ENCODE peak calls at places on chromosomes 5 and 9, in four cellular contexts. L, T, D and Q are unnamed samples.

GRCh38 chr9:134707731-134708671 is 66.4 kb downstream of the COL5A1 start:
- DNase-seq in L (no peak), T (no peak), D (no peak), Q (no peak)

GRCh38 chr9:22037954-22038690 is 29.0 kb upstream of the CDKN2B start:
- DNase-seq in L (no peak), T (no peak), D (no peak), Q (no peak)

GRCh38 chr5:160119905-160120266 is 636 bp upstream of the PWWP2A start:
- DNase-seq in T (no peak), L (no peak), D (no peak), Q (no peak)

GRCh38 chr5:97181856-97182545 is 1.0 kb downstream of the RIOK2 start:
- DNase-seq in L (no peak), T (no peak), D (no peak), Q (no peak)

GRCh38 chr5:177096162-177097015 is 9.7 kb downstream of the FGFR4 start:
- DNase-seq in D (no peak), L (no peak), T (no peak), Q (no peak)

GRCh38 chr5:124670672-124671592 is 75.5 kb downstream of the ZNF608 start:
- DNase-seq in L (no peak), D (no peak), T (no peak), Q (no peak)

GRCh38 chr5:177458122-177458681 is 11.6 kb downstream of the PRR7 start:
- DNase-seq in D (no peak), L (no peak), T (no peak), Q (peak)

GRCh38 chr9:136955943-136956335 is 3.9 kb downstream of the LCN12 start:
- DNase-seq in L (no peak), T (no peak), D (no peak), Q (no peak)

GRCh38 chr9:91771027-91771426 is 179.0 kb downstream of the ROR2 start:
- DNase-seq in L (no peak), D (no peak), T (no peak), Q (no peak)

GRCh38 chr5:156258934-156259333 is 68.0 kb upstream of the SGCD start:
- DNase-seq in L (no peak), D (no peak), T (no peak), Q (no peak)

GRCh38 chr5:72232838-72233237 is 87.2 kb downstream of the MRPS27 start:
- DNase-seq in D (no peak), L (no peak), T (no peak), Q (no peak)

GRCh38 chr9:110224583-110224982 is 16.6 kb upstream of the C9orf152 start:
- DNase-seq in L (no peak), D (no peak), T (no peak), Q (no peak)

GRCh38 chr5:36875789-36876388 is 680 bp upstream of the NIPBL start:
- DNase-seq in D (peak), L (peak), T (no peak), Q (peak)
- TF ChIP-seq POLR2A in D (no peak), L (no peak), T (no peak), Q (peak)

GRCh38 chr5:42419294-42419693 is 3.9 kb upstream of the GHR start:
- DNase-seq in D (no peak), T (no peak), L (no peak), Q (no peak)

GRCh38 chr5:42426036-42426435 is 2.8 kb downstream of the GHR start:
- DNase-seq in D (no peak), L (no peak), T (no peak), Q (no peak)

GRCh38 chr5:42423285-42424152 is at the start of gene GHR:
- DNase-seq in L (peak), D (no peak), T (peak), Q (peak)
- TF ChIP-seq POLR2A in L (no peak), D (no peak), T (no peak), Q (no peak)

GRCh38 chr9:127785023-127785932 is 556 bp upstream of the CDK9 start:
- DNase-seq in T (no peak), L (peak), D (peak), Q (peak)
- TF ChIP-seq POLR2A in T (no peak), L (no peak), D (no peak), Q (no peak)

GRCh38 chr5:151703780-151704179 is 17.1 kb upstream of the SPARC start:
- DNase-seq in D (no peak), T (no peak), L (no peak), Q (no peak)

GRCh38 chr5:151708126-151708525 is 21.4 kb upstream of the SPARC start:
- DNase-seq in D (no peak), T (no peak), L (no peak), Q (no peak)

GRCh38 chr5:151707566-151707965 is 20.9 kb upstream of the SPARC start:
- DNase-seq in T (no peak), L (no peak), D (no peak), Q (no peak)

GRCh38 chr5:151706906-151707305 is 20.2 kb upstream of the SPARC start:
- DNase-seq in T (no peak), D (no peak), L (no peak), Q (no peak)

GRCh38 chr5:151709109-151709735 is 22.5 kb upstream of the SPARC start:
- DNase-seq in T (no peak), D (no peak), L (no peak), Q (no peak)
- TF ChIP-seq POLR2A in T (no peak), D (no peak), L (no peak), Q (no peak)

GRCh38 chr9:131214457-131214856 is 61.9 kb downstream of the FAM78A start:
- DNase-seq in T (no peak), D (no peak), L (no peak), Q (no peak)
- TF ChIP-seq POLR2A in T (no peak), D (no peak), L (no peak), Q (no peak)

DNA sequence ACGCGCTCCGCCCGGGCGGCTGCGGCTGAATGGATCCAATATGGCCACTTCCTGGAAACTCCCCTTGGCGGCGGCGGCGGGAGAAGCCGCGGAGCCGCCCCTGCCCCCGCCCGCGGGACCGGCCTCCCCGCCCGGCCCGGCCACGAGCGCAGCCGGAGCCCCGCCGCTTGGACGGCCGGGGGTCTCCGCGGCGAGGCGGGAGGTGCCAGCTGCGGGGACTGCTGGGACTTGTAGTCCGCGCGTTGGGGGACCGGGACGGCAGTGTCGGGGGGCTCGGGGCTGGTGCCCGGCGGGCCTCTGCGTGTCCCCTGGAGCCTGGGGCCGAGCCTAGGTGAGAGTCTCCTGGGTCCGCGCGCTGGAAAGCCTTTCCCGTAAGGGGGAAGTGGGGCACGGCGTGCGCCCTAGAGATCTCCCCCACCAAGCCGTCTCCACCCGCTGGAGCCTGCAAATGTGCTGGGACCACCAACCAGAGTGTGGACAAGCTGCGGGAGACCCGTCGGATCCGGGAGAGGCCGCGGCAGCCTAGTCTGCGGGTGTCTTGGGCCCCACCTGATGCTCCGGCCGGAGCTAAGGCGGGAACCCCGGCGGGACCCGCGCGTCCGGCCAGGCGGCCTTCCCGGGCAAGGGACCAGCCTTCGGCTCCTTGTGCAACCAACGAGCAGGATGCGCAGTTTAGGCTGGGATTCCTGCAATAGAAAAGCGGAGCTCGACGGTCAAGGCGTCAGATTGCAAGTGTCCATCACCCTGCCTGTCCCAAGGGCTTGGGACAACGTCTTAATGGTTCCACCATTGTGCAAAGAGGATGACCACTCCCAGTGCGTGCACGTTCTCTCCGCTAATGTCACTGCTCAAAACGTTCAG is at the start of gene SEPTIN8:
- DNase-seq in L (no peak), T (no peak), D (peak), Q (peak)
- TF ChIP-seq POLR2A in L (no peak), T (no peak), D (no peak), Q (no peak)

GRCh38 chr5:55712023-55712859 is at the start of gene SLC38A9:
- DNase-seq in T (peak), D (peak), L (peak), Q (peak)
- TF ChIP-seq POLR2A in T (peak), D (peak), L (no peak), Q (peak)

DNA sequence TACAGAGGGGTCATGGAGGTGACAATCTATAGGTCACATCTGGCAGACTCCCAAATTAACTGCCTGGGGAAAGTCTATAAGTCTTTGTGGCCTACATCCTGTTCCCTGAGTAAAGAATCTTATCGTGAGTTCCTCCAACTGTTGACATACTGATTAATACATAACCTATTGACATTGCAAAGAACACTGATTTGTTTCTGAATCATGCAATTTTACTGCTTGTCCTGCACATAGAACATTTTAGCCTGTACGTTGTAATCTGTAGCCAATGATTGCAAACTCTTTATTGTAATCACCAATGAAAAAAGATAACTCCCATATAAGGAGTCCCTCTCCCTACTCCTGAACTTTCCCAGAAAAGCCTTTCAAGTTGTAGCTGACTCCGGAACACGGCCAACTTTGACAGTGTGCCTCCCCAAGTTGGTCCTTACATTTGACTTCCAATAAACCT is 18.8 kb upstream of the OR2K2 start:
- DNase-seq in L (no peak), D (no peak), T (no peak), Q (no peak)
- TF ChIP-seq POLR2A in L (no peak), D (no peak), T (no peak), Q (no peak)

GRCh38 chr9:72354704-72355103 is 10.3 kb downstream of the ZFAND5 start:
- DNase-seq in L (no peak), T (no peak), D (no peak), Q (no peak)
- TF ChIP-seq POLR2A in L (no peak), T (no peak), D (no peak), Q (no peak)

DNA sequence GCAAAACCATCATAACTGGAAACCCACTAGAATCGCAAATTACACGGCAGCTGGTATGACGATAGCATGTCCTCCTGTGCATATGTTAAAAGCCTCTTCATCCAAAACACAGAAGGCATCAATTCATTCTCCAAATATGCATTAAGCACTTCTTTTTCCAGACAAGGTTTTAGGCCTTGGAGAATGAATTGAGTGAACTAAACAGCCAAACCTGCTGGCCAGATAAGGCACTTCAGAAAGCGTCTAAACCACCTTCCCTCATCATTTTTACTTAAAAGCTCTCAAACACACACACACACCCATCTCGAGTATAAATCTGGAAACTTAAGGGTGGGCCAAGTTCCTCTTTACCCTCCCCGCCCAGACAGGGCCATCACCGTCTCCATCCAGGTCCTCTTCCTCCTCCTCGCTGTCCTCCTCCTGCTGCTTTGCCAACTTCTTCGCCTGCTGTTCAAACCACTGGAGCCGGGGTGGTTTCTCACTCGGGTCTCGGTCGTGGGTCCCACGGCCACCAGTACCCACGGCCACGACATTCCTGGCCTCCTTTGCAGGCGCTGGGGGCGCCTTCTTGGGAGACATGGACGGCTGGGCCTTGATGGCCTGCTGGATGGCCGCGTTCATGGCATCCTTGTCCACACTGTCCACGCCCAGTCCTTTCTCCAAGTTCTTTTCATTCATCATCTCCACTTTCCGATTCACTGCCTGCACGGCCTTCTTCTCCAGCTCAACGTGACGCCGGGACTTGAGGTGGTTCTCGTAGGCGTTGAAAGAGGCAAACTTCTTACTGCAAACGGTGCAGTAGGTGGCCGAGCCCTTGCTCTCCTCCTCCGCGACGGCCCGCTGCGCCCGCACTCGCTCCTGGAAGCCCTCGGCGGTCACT is 696 bp downstream of the ZNF622 start:
- DNase-seq in T (no peak), D (no peak), L (no peak), Q (peak)
- TF ChIP-seq POLR2A in T (no peak), D (no peak), L (no peak), Q (no peak)